ENCODE peak calls at places on chromosome 20, in seven cellular contexts. One of them, this sample, is unnamed.
A peak's percentile ranks its signal among the peaks of the same experiment; 100 is the strongest.

GRCh38 chr20:63529861-63530787 is 7.1 kb downstream of the PTK6 start:
- DNase-seq in germinal center: no peak
- DNase-seq in T-helper 17 cell: no peak
- DNase-seq in KBM-7: no peak
- DNase-seq in activated CD4-positive, alpha-beta T cell treated with anti-CD3 and anti-CD28 coated beads, Interleukin-2, amount 10 ng/mL, durations not matched to agents 7 days and 5 days: peak; percentile 6
- DNase-seq in anterior cingulate cortex: no peak
- DNase-seq in GM10248: no peak
- DNase-seq in this sample: no peak

GRCh38 chr20:51193066-51193772 is 170.3 kb upstream of the KCNG1 start:
- DNase-seq in germinal center: no peak
- DNase-seq in T-helper 17 cell: no peak
- DNase-seq in KBM-7: no peak
- DNase-seq in activated CD4-positive, alpha-beta T cell treated with anti-CD3 and anti-CD28 coated beads, Interleukin-2, amount 10 ng/mL, durations not matched to agents 7 days and 5 days: no peak
- DNase-seq in anterior cingulate cortex: no peak
- DNase-seq in GM10248: no peak
- DNase-seq in this sample: no peak

GRCh38 chr20:22689246-22689645 is 104.9 kb upstream of the FOXA2 start:
- DNase-seq in germinal center: no peak
- DNase-seq in T-helper 17 cell: no peak
- DNase-seq in KBM-7: no peak
- DNase-seq in activated CD4-positive, alpha-beta T cell treated with anti-CD3 and anti-CD28 coated beads, Interleukin-2, amount 10 ng/mL, durations not matched to agents 7 days and 5 days: no peak
- DNase-seq in anterior cingulate cortex: no peak
- DNase-seq in GM10248: no peak
- DNase-seq in this sample: no peak

GRCh38 chr20:36700438-36700837 is 45.5 kb downstream of the NDRG3 start:
- DNase-seq in germinal center: no peak
- DNase-seq in T-helper 17 cell: no peak
- DNase-seq in KBM-7: no peak
- DNase-seq in activated CD4-positive, alpha-beta T cell treated with anti-CD3 and anti-CD28 coated beads, Interleukin-2, amount 10 ng/mL, durations not matched to agents 7 days and 5 days: no peak
- DNase-seq in anterior cingulate cortex: no peak
- DNase-seq in GM10248: no peak
- DNase-seq in this sample: no peak

GRCh38 chr20:25280574-25281535 is 33.0 kb downstream of the PYGB start:
- DNase-seq in germinal center: no peak
- DNase-seq in T-helper 17 cell: no peak
- DNase-seq in KBM-7: no peak
- DNase-seq in activated CD4-positive, alpha-beta T cell treated with anti-CD3 and anti-CD28 coated beads, Interleukin-2, amount 10 ng/mL, durations not matched to agents 7 days and 5 days: no peak
- DNase-seq in anterior cingulate cortex: no peak
- DNase-seq in GM10248: no peak
- DNase-seq in this sample: no peak

GRCh38 chr20:38861071-38861401 is 55.5 kb downstream of the PPP1R16B start:
- DNase-seq in germinal center: no peak
- DNase-seq in T-helper 17 cell: no peak
- DNase-seq in KBM-7: no peak
- DNase-seq in activated CD4-positive, alpha-beta T cell treated with anti-CD3 and anti-CD28 coated beads, Interleukin-2, amount 10 ng/mL, durations not matched to agents 7 days and 5 days: no peak
- DNase-seq in anterior cingulate cortex: no peak
- DNase-seq in GM10248: no peak
- DNase-seq in this sample: no peak

GRCh38 chr20:7673841-7674240 is 266.4 kb downstream of the HAO1 start:
- DNase-seq in germinal center: no peak
- DNase-seq in T-helper 17 cell: no peak
- DNase-seq in KBM-7: no peak
- DNase-seq in activated CD4-positive, alpha-beta T cell treated with anti-CD3 and anti-CD28 coated beads, Interleukin-2, amount 10 ng/mL, durations not matched to agents 7 days and 5 days: no peak
- DNase-seq in anterior cingulate cortex: no peak
- DNase-seq in GM10248: no peak
- DNase-seq in this sample: no peak

GRCh38 chr20:17441745-17442144 is 89.4 kb downstream of the BFSP1 start:
- DNase-seq in germinal center: no peak
- DNase-seq in T-helper 17 cell: no peak
- DNase-seq in KBM-7: no peak
- DNase-seq in activated CD4-positive, alpha-beta T cell treated with anti-CD3 and anti-CD28 coated beads, Interleukin-2, amount 10 ng/mL, durations not matched to agents 7 days and 5 days: no peak
- DNase-seq in anterior cingulate cortex: no peak
- DNase-seq in GM10248: no peak
- DNase-seq in this sample: no peak

GRCh38 chr20:51159303-51159702 is 136.4 kb upstream of the KCNG1 start:
- DNase-seq in germinal center: no peak
- DNase-seq in T-helper 17 cell: no peak
- DNase-seq in KBM-7: no peak
- DNase-seq in activated CD4-positive, alpha-beta T cell treated with anti-CD3 and anti-CD28 coated beads, Interleukin-2, amount 10 ng/mL, durations not matched to agents 7 days and 5 days: no peak
- DNase-seq in anterior cingulate cortex: no peak
- DNase-seq in GM10248: no peak
- DNase-seq in this sample: no peak

GRCh38 chr20:45918182-45918737 is 6.3 kb upstream of the PLTP start:
- DNase-seq in germinal center: no peak
- DNase-seq in T-helper 17 cell: no peak
- DNase-seq in KBM-7: no peak
- DNase-seq in activated CD4-positive, alpha-beta T cell treated with anti-CD3 and anti-CD28 coated beads, Interleukin-2, amount 10 ng/mL, durations not matched to agents 7 days and 5 days: no peak
- DNase-seq in anterior cingulate cortex: no peak
- DNase-seq in GM10248: no peak
- DNase-seq in this sample: no peak

GRCh38 chr20:4329232-4329631 is 313.9 kb upstream of the RNF24 start:
- DNase-seq in germinal center: no peak
- DNase-seq in T-helper 17 cell: no peak
- DNase-seq in KBM-7: no peak
- DNase-seq in activated CD4-positive, alpha-beta T cell treated with anti-CD3 and anti-CD28 coated beads, Interleukin-2, amount 10 ng/mL, durations not matched to agents 7 days and 5 days: no peak
- DNase-seq in anterior cingulate cortex: no peak
- DNase-seq in GM10248: no peak
- DNase-seq in this sample: no peak

GRCh38 chr20:49700411-49701185 is 13.1 kb downstream of the B4GALT5 start:
- DNase-seq in germinal center: no peak
- DNase-seq in T-helper 17 cell: no peak
- DNase-seq in KBM-7: no peak
- DNase-seq in activated CD4-positive, alpha-beta T cell treated with anti-CD3 and anti-CD28 coated beads, Interleukin-2, amount 10 ng/mL, durations not matched to agents 7 days and 5 days: no peak
- DNase-seq in anterior cingulate cortex: no peak
- DNase-seq in GM10248: no peak
- DNase-seq in this sample: no peak

GRCh38 chr20:60990647-60991046 is 261.4 kb upstream of the CDH4 start:
- DNase-seq in germinal center: no peak
- DNase-seq in T-helper 17 cell: no peak
- DNase-seq in KBM-7: no peak
- DNase-seq in activated CD4-positive, alpha-beta T cell treated with anti-CD3 and anti-CD28 coated beads, Interleukin-2, amount 10 ng/mL, durations not matched to agents 7 days and 5 days: no peak
- DNase-seq in anterior cingulate cortex: no peak
- DNase-seq in GM10248: no peak
- DNase-seq in this sample: no peak

GRCh38 chr20:16424780-16425179 is 148.5 kb downstream of the KIF16B start:
- DNase-seq in germinal center: no peak
- DNase-seq in T-helper 17 cell: no peak
- DNase-seq in KBM-7: no peak
- DNase-seq in activated CD4-positive, alpha-beta T cell treated with anti-CD3 and anti-CD28 coated beads, Interleukin-2, amount 10 ng/mL, durations not matched to agents 7 days and 5 days: no peak
- DNase-seq in anterior cingulate cortex: no peak
- DNase-seq in GM10248: no peak
- DNase-seq in this sample: no peak

GRCh38 chr20:37877832-37878772 is 24.8 kb upstream of the VSTM2L start:
- DNase-seq in germinal center: no peak
- DNase-seq in T-helper 17 cell: no peak
- DNase-seq in KBM-7: no peak
- DNase-seq in activated CD4-positive, alpha-beta T cell treated with anti-CD3 and anti-CD28 coated beads, Interleukin-2, amount 10 ng/mL, durations not matched to agents 7 days and 5 days: no peak
- DNase-seq in anterior cingulate cortex: no peak
- DNase-seq in GM10248: no peak
- DNase-seq in this sample: no peak

GRCh38 chr20:33280775-33281174 is 2.2 kb upstream of the BPIFB1 start:
- DNase-seq in germinal center: no peak
- DNase-seq in T-helper 17 cell: no peak
- DNase-seq in KBM-7: no peak
- DNase-seq in activated CD4-positive, alpha-beta T cell treated with anti-CD3 and anti-CD28 coated beads, Interleukin-2, amount 10 ng/mL, durations not matched to agents 7 days and 5 days: no peak
- DNase-seq in anterior cingulate cortex: no peak
- DNase-seq in GM10248: no peak
- DNase-seq in this sample: no peak

GRCh38 chr20:60022849-60023248 is 64.6 kb downstream of the CDH26 start:
- DNase-seq in germinal center: no peak
- DNase-seq in T-helper 17 cell: no peak
- DNase-seq in KBM-7: no peak
- DNase-seq in activated CD4-positive, alpha-beta T cell treated with anti-CD3 and anti-CD28 coated beads, Interleukin-2, amount 10 ng/mL, durations not matched to agents 7 days and 5 days: no peak
- DNase-seq in anterior cingulate cortex: no peak
- DNase-seq in GM10248: no peak
- DNase-seq in this sample: no peak